ENCODE peak calls at places on chromosomes 11 and 22, in eight cellular contexts. One of them, this sample, is unnamed.

GRCh38 chr22:45511847-45512261 is 9.2 kb downstream of the FBLN1 start:
- DNase-seq in hepatocyte: peak
- DNase-seq in activated B cell treated with CpG ODN at 0.5 μM for 24 hours: no peak
- DNase-seq in Calu3: no peak
- DNase-seq in AG04449: peak
- DNase-seq in transverse colon: peak
- DNase-seq in astrocyte of the spinal cord: peak
- DNase-seq in dorsolateral prefrontal cortex: no peak
- DNase-seq in this sample: peak

GRCh38 chr11:69892237-69892985 is 73.2 kb upstream of the FGF3 start:
- DNase-seq in AG04449: no peak
- DNase-seq in hepatocyte: no peak
- DNase-seq in activated B cell treated with CpG ODN at 0.5 μM for 24 hours: no peak
- DNase-seq in dorsolateral prefrontal cortex: no peak
- DNase-seq in astrocyte of the spinal cord: no peak
- DNase-seq in Calu3: peak
- DNase-seq in transverse colon: no peak
- DNase-seq in this sample: no peak

GRCh38 chr11:126474888-126475626 is 119.6 kb downstream of the ST3GAL4 start:
- DNase-seq in dorsolateral prefrontal cortex: no peak
- DNase-seq in transverse colon: no peak
- DNase-seq in astrocyte of the spinal cord: peak
- DNase-seq in activated B cell treated with CpG ODN at 0.5 μM for 24 hours: no peak
- DNase-seq in AG04449: no peak
- DNase-seq in Calu3: no peak
- DNase-seq in hepatocyte: no peak
- DNase-seq in this sample: no peak

GRCh38 chr22:19291218-19291579 is 320 bp downstream of the CLTCL1 start:
- DNase-seq in astrocyte of the spinal cord: peak
- DNase-seq in dorsolateral prefrontal cortex: no peak
- DNase-seq in transverse colon: peak
- DNase-seq in hepatocyte: peak
- DNase-seq in Calu3: peak
- DNase-seq in activated B cell treated with CpG ODN at 0.5 μM for 24 hours: no peak
- DNase-seq in AG04449: no peak
- DNase-seq in this sample: no peak

GRCh38 chr11:104254347-104254746 is 90.4 kb upstream of the PDGFD start:
- DNase-seq in AG04449: no peak
- DNase-seq in dorsolateral prefrontal cortex: no peak
- DNase-seq in activated B cell treated with CpG ODN at 0.5 μM for 24 hours: no peak
- DNase-seq in Calu3: peak
- DNase-seq in astrocyte of the spinal cord: peak
- DNase-seq in transverse colon: no peak
- DNase-seq in hepatocyte: peak
- DNase-seq in this sample: no peak

GRCh38 chr11:100706179-100706578 is 19.1 kb downstream of the ARHGAP42 start:
- DNase-seq in dorsolateral prefrontal cortex: no peak
- DNase-seq in AG04449: no peak
- DNase-seq in activated B cell treated with CpG ODN at 0.5 μM for 24 hours: no peak
- DNase-seq in transverse colon: no peak
- DNase-seq in hepatocyte: no peak
- DNase-seq in astrocyte of the spinal cord: no peak
- DNase-seq in Calu3: no peak
- DNase-seq in this sample: no peak

GRCh38 chr11:109264128-109264527 is 157.9 kb upstream of the C11orf87 start:
- DNase-seq in AG04449: no peak
- DNase-seq in dorsolateral prefrontal cortex: no peak
- DNase-seq in transverse colon: no peak
- DNase-seq in astrocyte of the spinal cord: no peak
- DNase-seq in hepatocyte: peak
- DNase-seq in Calu3: no peak
- DNase-seq in activated B cell treated with CpG ODN at 0.5 μM for 24 hours: no peak
- DNase-seq in this sample: no peak

GRCh38 chr11:2308713-2309112 is 6.9 kb downstream of the TSPAN32 start:
- DNase-seq in dorsolateral prefrontal cortex: no peak
- DNase-seq in astrocyte of the spinal cord: no peak
- DNase-seq in transverse colon: no peak
- DNase-seq in hepatocyte: no peak
- DNase-seq in Calu3: no peak
- DNase-seq in activated B cell treated with CpG ODN at 0.5 μM for 24 hours: no peak
- DNase-seq in AG04449: no peak
- DNase-seq in this sample: no peak

GRCh38 chr22:24155597-24156145 is 25.6 kb upstream of the SUSD2 start:
- DNase-seq in AG04449: no peak
- DNase-seq in astrocyte of the spinal cord: peak
- DNase-seq in transverse colon: peak
- DNase-seq in Calu3: peak
- DNase-seq in hepatocyte: peak
- DNase-seq in dorsolateral prefrontal cortex: peak
- DNase-seq in activated B cell treated with CpG ODN at 0.5 μM for 24 hours: no peak
- DNase-seq in this sample: peak

GRCh38 chr22:32591620-32592019 is 117.0 kb downstream of the FBXO7 start:
- DNase-seq in dorsolateral prefrontal cortex: no peak
- DNase-seq in Calu3: no peak
- DNase-seq in activated B cell treated with CpG ODN at 0.5 μM for 24 hours: no peak
- DNase-seq in hepatocyte: no peak
- DNase-seq in transverse colon: no peak
- DNase-seq in AG04449: no peak
- DNase-seq in astrocyte of the spinal cord: peak
- DNase-seq in this sample: peak

GRCh38 chr11:85643255-85643654 is 4.5 kb upstream of the TMEM126A start:
- DNase-seq in hepatocyte: peak
- DNase-seq in AG04449: no peak
- DNase-seq in Calu3: no peak
- DNase-seq in transverse colon: peak
- DNase-seq in dorsolateral prefrontal cortex: no peak
- DNase-seq in activated B cell treated with CpG ODN at 0.5 μM for 24 hours: no peak
- DNase-seq in astrocyte of the spinal cord: no peak
- DNase-seq in this sample: no peak

GRCh38 chr11:28657378-28658030 is 549.3 kb downstream of the METTL15 start:
- DNase-seq in AG04449: no peak
- DNase-seq in astrocyte of the spinal cord: peak
- DNase-seq in hepatocyte: no peak
- DNase-seq in dorsolateral prefrontal cortex: no peak
- DNase-seq in activated B cell treated with CpG ODN at 0.5 μM for 24 hours: no peak
- DNase-seq in Calu3: no peak
- DNase-seq in transverse colon: no peak
- DNase-seq in this sample: no peak

GRCh38 chr22:17368727-17369552 is at the start of gene CECR2:
- DNase-seq in transverse colon: peak
- DNase-seq in astrocyte of the spinal cord: peak
- DNase-seq in Calu3: no peak
- DNase-seq in AG04449: no peak
- DNase-seq in dorsolateral prefrontal cortex: peak
- DNase-seq in activated B cell treated with CpG ODN at 0.5 μM for 24 hours: peak
- DNase-seq in hepatocyte: peak
- DNase-seq in this sample: no peak

GRCh38 chr11:86888978-86889341 is 66.2 kb downstream of the FZD4 start:
- DNase-seq in Calu3: no peak
- DNase-seq in dorsolateral prefrontal cortex: no peak
- DNase-seq in hepatocyte: no peak
- DNase-seq in activated B cell treated with CpG ODN at 0.5 μM for 24 hours: no peak
- DNase-seq in AG04449: no peak
- DNase-seq in transverse colon: no peak
- DNase-seq in astrocyte of the spinal cord: no peak
- DNase-seq in this sample: no peak

GRCh38 chr22:26516503-26516902 is 4.2 kb upstream of the TFIP11 start:
- DNase-seq in astrocyte of the spinal cord: no peak
- DNase-seq in dorsolateral prefrontal cortex: no peak
- DNase-seq in hepatocyte: no peak
- DNase-seq in activated B cell treated with CpG ODN at 0.5 μM for 24 hours: no peak
- DNase-seq in transverse colon: no peak
- DNase-seq in AG04449: no peak
- DNase-seq in Calu3: no peak
- DNase-seq in this sample: no peak

DNA sequence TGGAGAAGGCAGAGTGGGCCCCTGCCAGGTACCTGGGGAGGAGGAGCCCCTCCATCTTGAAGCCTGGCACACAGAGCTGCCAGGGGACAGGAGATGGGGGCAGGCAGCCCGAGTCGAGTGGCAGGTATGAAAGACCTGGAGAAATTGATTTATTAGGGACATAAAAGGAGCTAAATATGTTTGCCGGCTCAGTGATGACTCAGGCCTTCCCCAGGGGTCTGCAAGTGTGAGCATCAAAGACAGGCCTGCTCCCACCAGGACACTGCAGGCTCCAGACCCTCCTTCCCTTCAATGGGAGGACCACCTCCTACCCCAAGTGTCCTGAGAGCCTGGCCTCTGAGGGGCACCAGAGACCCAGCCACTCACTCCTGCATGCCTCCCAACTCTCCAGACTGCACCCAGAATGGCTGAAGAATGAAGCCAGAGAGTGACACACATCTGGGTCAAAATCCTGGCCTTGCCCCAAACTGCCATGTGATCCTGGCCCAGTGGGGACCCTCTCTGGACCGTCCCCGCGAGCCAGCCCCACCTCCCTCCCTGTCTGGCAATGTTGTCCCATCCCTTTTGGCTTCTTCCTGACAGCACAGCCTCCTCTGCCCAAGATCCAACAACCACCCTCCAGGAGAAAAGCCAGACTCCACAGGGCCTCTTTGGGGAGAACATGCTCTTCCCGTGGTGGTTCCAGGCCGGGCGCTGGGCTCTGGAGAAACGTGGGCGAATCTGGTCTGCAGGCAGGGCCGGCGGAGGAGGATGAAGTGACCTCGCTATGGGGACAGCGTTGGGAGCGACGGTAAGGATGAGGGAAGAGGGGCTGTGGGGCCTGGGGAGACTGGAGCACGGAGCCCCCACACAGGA is 36.2 kb downstream of the CYTH4 start:
- DNase-seq in dorsolateral prefrontal cortex: no peak
- DNase-seq in astrocyte of the spinal cord: no peak
- DNase-seq in transverse colon: no peak
- DNase-seq in hepatocyte: no peak
- DNase-seq in activated B cell treated with CpG ODN at 0.5 μM for 24 hours: no peak
- DNase-seq in AG04449: no peak
- DNase-seq in Calu3: no peak
- DNase-seq in this sample: no peak
- TF ChIP-seq CTCF in dorsolateral prefrontal cortex: no peak
- TF ChIP-seq CTCF in astrocyte of the spinal cord: no peak
- TF ChIP-seq CTCF in transverse colon: no peak
- TF ChIP-seq CTCF in hepatocyte: peak
- TF ChIP-seq CTCF in activated B cell treated with CpG ODN at 0.5 μM for 24 hours: no peak
- TF ChIP-seq CTCF in AG04449: no peak
- TF ChIP-seq CTCF in Calu3: no peak
- TF ChIP-seq CTCF in this sample: no peak

DNA sequence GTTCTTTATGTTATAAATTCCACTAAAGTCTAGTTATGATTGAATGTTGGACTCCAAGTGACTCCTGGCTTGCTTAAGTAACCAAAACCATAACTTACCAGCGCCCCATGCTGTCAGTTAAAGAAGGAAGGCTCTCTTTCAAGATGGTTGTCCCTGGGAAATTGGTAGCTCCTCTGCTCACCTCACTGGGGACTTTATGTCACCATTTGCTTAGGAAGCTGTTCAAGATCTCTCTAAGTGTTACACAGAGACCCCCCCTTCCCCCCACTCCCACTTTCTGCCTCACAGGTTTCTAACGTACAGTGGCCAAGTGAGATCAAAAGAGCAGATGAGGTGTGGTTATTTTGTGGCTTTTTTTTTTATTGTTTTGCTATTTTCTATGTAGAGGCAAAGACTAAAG is 301.8 kb downstream of the AASDHPPT start:
- DNase-seq in dorsolateral prefrontal cortex: no peak
- DNase-seq in Calu3: no peak
- DNase-seq in hepatocyte: no peak
- DNase-seq in astrocyte of the spinal cord: no peak
- DNase-seq in activated B cell treated with CpG ODN at 0.5 μM for 24 hours: no peak
- DNase-seq in AG04449: no peak
- DNase-seq in transverse colon: no peak
- DNase-seq in this sample: no peak
- TF ChIP-seq CTCF in dorsolateral prefrontal cortex: no peak
- TF ChIP-seq CTCF in Calu3: no peak
- TF ChIP-seq CTCF in hepatocyte: no peak
- TF ChIP-seq CTCF in astrocyte of the spinal cord: no peak
- TF ChIP-seq CTCF in activated B cell treated with CpG ODN at 0.5 μM for 24 hours: no peak
- TF ChIP-seq CTCF in AG04449: no peak
- TF ChIP-seq CTCF in transverse colon: no peak
- TF ChIP-seq CTCF in this sample: no peak

GRCh38 chr11:64100345-64100744 is 64.6 kb downstream of the FLRT1 start:
- DNase-seq in AG04449: no peak
- DNase-seq in activated B cell treated with CpG ODN at 0.5 μM for 24 hours: no peak
- DNase-seq in Calu3: no peak
- DNase-seq in astrocyte of the spinal cord: no peak
- DNase-seq in dorsolateral prefrontal cortex: no peak
- DNase-seq in hepatocyte: no peak
- DNase-seq in transverse colon: no peak
- DNase-seq in this sample: no peak
- TF ChIP-seq CTCF in AG04449: no peak
- TF ChIP-seq CTCF in activated B cell treated with CpG ODN at 0.5 μM for 24 hours: no peak
- TF ChIP-seq CTCF in Calu3: no peak
- TF ChIP-seq CTCF in astrocyte of the spinal cord: no peak
- TF ChIP-seq CTCF in dorsolateral prefrontal cortex: peak
- TF ChIP-seq CTCF in hepatocyte: peak
- TF ChIP-seq CTCF in transverse colon: no peak
- TF ChIP-seq CTCF in this sample: no peak

GRCh38 chr11:30046211-30046945 is 29.5 kb upstream of the KCNA4 start:
- DNase-seq in hepatocyte: no peak
- DNase-seq in AG04449: no peak
- DNase-seq in dorsolateral prefrontal cortex: no peak
- DNase-seq in transverse colon: no peak
- DNase-seq in astrocyte of the spinal cord: no peak
- DNase-seq in activated B cell treated with CpG ODN at 0.5 μM for 24 hours: no peak
- DNase-seq in Calu3: no peak
- DNase-seq in this sample: no peak
- TF ChIP-seq CTCF in hepatocyte: no peak
- TF ChIP-seq CTCF in AG04449: no peak
- TF ChIP-seq CTCF in dorsolateral prefrontal cortex: no peak
- TF ChIP-seq CTCF in transverse colon: no peak
- TF ChIP-seq CTCF in astrocyte of the spinal cord: no peak
- TF ChIP-seq CTCF in activated B cell treated with CpG ODN at 0.5 μM for 24 hours: no peak
- TF ChIP-seq CTCF in Calu3: no peak
- TF ChIP-seq CTCF in this sample: no peak

DNA sequence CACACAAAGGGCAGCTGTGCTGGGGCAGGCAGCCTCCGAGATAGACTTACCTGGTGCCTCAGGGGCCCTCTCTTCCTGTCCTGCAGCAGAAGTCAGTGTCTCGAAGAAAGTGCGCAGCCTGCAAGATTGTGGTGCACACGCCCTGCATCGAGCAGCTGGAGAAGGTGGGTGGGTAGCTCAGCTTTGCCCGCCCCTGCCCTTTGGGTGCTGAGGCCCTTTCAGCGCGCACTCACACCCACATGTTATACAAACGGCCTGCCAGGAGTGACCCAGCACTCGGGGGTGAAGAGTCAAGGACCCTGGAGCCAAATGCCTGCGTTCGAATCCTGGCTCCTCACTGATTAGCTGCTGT is 13.6 kb upstream of the MDK start:
- DNase-seq in Calu3: no peak
- DNase-seq in activated B cell treated with CpG ODN at 0.5 μM for 24 hours: no peak
- DNase-seq in dorsolateral prefrontal cortex: no peak
- DNase-seq in hepatocyte: no peak
- DNase-seq in AG04449: no peak
- DNase-seq in transverse colon: no peak
- DNase-seq in astrocyte of the spinal cord: no peak
- DNase-seq in this sample: no peak
- TF ChIP-seq CTCF in Calu3: no peak
- TF ChIP-seq CTCF in activated B cell treated with CpG ODN at 0.5 μM for 24 hours: no peak
- TF ChIP-seq CTCF in dorsolateral prefrontal cortex: no peak
- TF ChIP-seq CTCF in hepatocyte: no peak
- TF ChIP-seq CTCF in AG04449: no peak
- TF ChIP-seq CTCF in transverse colon: peak
- TF ChIP-seq CTCF in astrocyte of the spinal cord: no peak
- TF ChIP-seq CTCF in this sample: no peak

GRCh38 chr22:29307658-29308147 is 1.3 kb downstream of the GAS2L1 start:
- DNase-seq in dorsolateral prefrontal cortex: no peak
- DNase-seq in Calu3: no peak
- DNase-seq in activated B cell treated with CpG ODN at 0.5 μM for 24 hours: no peak
- DNase-seq in AG04449: no peak
- DNase-seq in astrocyte of the spinal cord: no peak
- DNase-seq in transverse colon: no peak
- DNase-seq in hepatocyte: no peak
- DNase-seq in this sample: no peak
- TF ChIP-seq CTCF in dorsolateral prefrontal cortex: no peak
- TF ChIP-seq CTCF in Calu3: no peak
- TF ChIP-seq CTCF in activated B cell treated with CpG ODN at 0.5 μM for 24 hours: no peak
- TF ChIP-seq CTCF in AG04449: no peak
- TF ChIP-seq CTCF in astrocyte of the spinal cord: no peak
- TF ChIP-seq CTCF in transverse colon: no peak
- TF ChIP-seq CTCF in hepatocyte: no peak
- TF ChIP-seq CTCF in this sample: no peak